ENCODE peak calls at places on chromosomes 13 and 19, in seven cellular contexts. C, B, V, P, E, N and I are unnamed samples.

GRCh38 chr19:19274716-19275115 is 1.6 kb upstream of the TM6SF2 start:
- DNase-seq in V (no peak), N (no peak), B (no peak), C (peak), E (no peak), P (no peak), I (no peak)

GRCh38 chr19:6521718-6522646 is 8.8 kb upstream of the TNFSF9 start:
- DNase-seq in V (no peak), P (no peak), B (no peak), E (no peak), N (no peak), C (no peak), I (no peak)

GRCh38 chr13:96966415-96967102 is 27.7 kb downstream of the OXGR1 start:
- DNase-seq in P (no peak), V (no peak), C (no peak), N (no peak), E (no peak), B (no peak), I (no peak)

GRCh38 chr13:112117955-112118302 is 51.0 kb downstream of the SOX1 start:
- DNase-seq in B (no peak), C (no peak), P (no peak), N (no peak), E (no peak), V (no peak), I (no peak)

GRCh38 chr19:3607398-3608078 is 863 bp upstream of the TBXA2R start:
- DNase-seq in P (no peak), N (no peak), V (no peak), E (peak), B (no peak), C (no peak), I (no peak)

GRCh38 chr19:29714953-29715694 is at the start of gene C19orf12:
- DNase-seq in P (peak), N (peak), B (peak), C (peak), E (peak), V (peak), I (peak)

GRCh38 chr13:110272227-110272626 is 34.7 kb downstream of the COL4A1 start:
- DNase-seq in E (no peak), B (no peak), N (no peak), C (no peak), V (no peak), P (no peak), I (no peak)

GRCh38 chr13:36430247-36431203 is 1.8 kb upstream of the CCNA1 start:
- DNase-seq in P (no peak), B (no peak), V (no peak), N (no peak), E (no peak), C (no peak), I (no peak)

GRCh38 chr13:36275190-36276002 is 22.2 kb downstream of the CCDC169 start:
- DNase-seq in C (no peak), P (peak), B (no peak), N (peak), V (peak), E (peak), I (no peak)

GRCh38 chr13:99027260-99027659 is 49.4 kb upstream of the DOCK9 start:
- DNase-seq in E (no peak), V (no peak), P (no peak), N (no peak), C (no peak), B (no peak), I (no peak)

GRCh38 chr19:46614114-46614701 is 10.7 kb downstream of the PTGIR start:
- DNase-seq in B (peak), C (peak), N (peak), E (peak), P (peak), V (peak), I (peak)

GRCh38 chr13:20566424-20566916 is 487 bp upstream of the IFT88 start:
- DNase-seq in B (no peak), V (peak), C (no peak), E (peak), N (no peak), P (peak), I (no peak)

GRCh38 chr19:5563941-5564612 is 3.7 kb downstream of the TINCR start:
- DNase-seq in E (peak), C (no peak), B (no peak), N (no peak), P (peak), V (peak), I (no peak)

GRCh38 chr19:56712609-56713008 is 41.1 kb upstream of the ZNF835 start:
- DNase-seq in C (peak), E (no peak), V (no peak), N (peak), P (no peak), B (no peak), I (peak)

GRCh38 chr19:41839211-41839610 is 5.3 kb downstream of the LYPD4 start:
- DNase-seq in V (no peak), E (no peak), B (no peak), P (no peak), C (no peak), N (no peak), I (no peak)

GRCh38 chr13:48500652-48501197 is 32.2 kb downstream of the RCBTB2 start:
- DNase-seq in N (no peak), E (peak), V (peak), P (peak), C (no peak), B (no peak), I (no peak)

GRCh38 chr13:48728876-48729275 is 75.1 kb downstream of the CYSLTR2 start:
- DNase-seq in E (no peak), V (no peak), N (no peak), P (no peak), C (no peak), B (no peak), I (no peak)

GRCh38 chr13:23739597-23739996 is 149.6 kb downstream of the MIPEP start:
- DNase-seq in N (no peak), E (no peak), P (no peak), C (no peak), B (no peak), V (no peak), I (no peak)

GRCh38 chr13:110907951-110908898 is 6.6 kb downstream of the ANKRD10 start:
- DNase-seq in C (no peak), B (no peak), E (peak), N (no peak), V (peak), P (peak), I (no peak)

GRCh38 chr19:50255115-50255514 is 51.7 kb downstream of the MYH14 start:
- DNase-seq in V (no peak), P (no peak), E (peak), B (no peak), C (no peak), N (no peak), I (no peak)

GRCh38 chr13:59790626-59791025 is 373.1 kb downstream of the DIAPH3 start:
- DNase-seq in E (no peak), P (no peak), B (no peak), C (no peak), N (no peak), V (peak), I (no peak)

GRCh38 chr13:95300625-95301134 is 571 bp downstream of the ABCC4 start:
- DNase-seq in P (peak), B (peak), E (peak), C (peak), V (peak), N (peak), I (no peak)
- H3K27ac ChIP-seq in P (peak), B (peak), E (peak), C (no peak), V (peak), N (no peak), I (peak)

GRCh38 chr19:38210458-38210987 is 13.5 kb downstream of the DPF1 start:
- DNase-seq in E (no peak), P (no peak), N (peak), C (peak), V (peak), B (no peak), I (no peak)
- H3K27ac ChIP-seq in E (no peak), P (peak), N (peak), C (peak), V (no peak), B (no peak), I (peak)

GRCh38 chr13:113178896-113179167 is 20.4 kb downstream of the PROZ start:
- DNase-seq in C (no peak), B (no peak), N (no peak), E (no peak), V (no peak), P (no peak), I (no peak)
- H3K27ac ChIP-seq in C (no peak), B (no peak), N (no peak), E (peak), V (peak), P (no peak), I (no peak)

GRCh38 chr13:31121327-31122140 is 40.2 kb downstream of the HSPH1 start:
- DNase-seq in V (no peak), N (no peak), B (no peak), P (no peak), E (no peak), C (no peak), I (no peak)

GRCh38 chr13:31122544-31123260 is 39.0 kb downstream of the HSPH1 start:
- DNase-seq in B (no peak), V (no peak), N (no peak), E (no peak), C (no peak), P (no peak), I (no peak)

GRCh38 chr13:31122143-31122542 is 39.6 kb downstream of the HSPH1 start:
- DNase-seq in P (no peak), V (no peak), B (no peak), E (no peak), C (no peak), N (no peak), I (no peak)

GRCh38 chr13:31119966-31120733 is 41.6 kb downstream of the HSPH1 start:
- DNase-seq in B (no peak), V (peak), N (no peak), P (no peak), C (no peak), E (no peak), I (no peak)

GRCh38 chr13:31124225-31124624 is 37.5 kb downstream of the HSPH1 start:
- DNase-seq in P (no peak), N (no peak), C (no peak), E (no peak), V (no peak), B (no peak), I (no peak)
- H3K27ac ChIP-seq in P (no peak), N (no peak), C (no peak), E (no peak), V (no peak), B (no peak), I (no peak)

DNA sequence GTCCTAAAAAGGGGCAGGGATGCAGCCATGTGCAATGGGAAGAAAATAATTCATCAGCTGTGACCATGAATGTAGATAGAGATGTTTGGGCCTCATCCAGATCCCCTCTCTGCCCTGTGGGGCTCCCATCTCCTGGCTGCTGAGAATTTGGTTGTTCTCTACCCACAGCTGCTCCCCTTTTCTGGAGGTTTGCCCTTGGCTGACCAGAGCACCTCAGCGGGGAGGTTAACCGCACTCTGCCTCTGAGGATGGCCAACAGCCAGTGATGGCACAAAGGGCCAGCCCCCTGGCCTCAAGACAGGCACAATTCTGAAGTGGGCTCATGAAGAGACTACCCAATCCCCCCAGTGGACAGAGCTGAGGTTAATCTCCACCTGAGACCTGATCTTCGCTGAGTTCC is 61.5 kb upstream of the SERP2 start:
- DNase-seq in E (no peak), P (no peak), N (no peak), B (no peak), V (no peak), C (no peak), I (no peak)
- H3K27ac ChIP-seq in E (peak), P (peak), N (no peak), B (no peak), V (no peak), C (no peak), I (no peak)

GRCh38 chr19:30878456-30878855 is 470.8 kb downstream of the TSHZ3 start:
- DNase-seq in P (no peak), E (no peak), C (no peak), N (no peak), B (no peak), V (no peak), I (no peak)

GRCh38 chr19:30879225-30879624 is 470.0 kb downstream of the TSHZ3 start:
- DNase-seq in E (no peak), C (no peak), B (no peak), P (no peak), V (no peak), N (no peak), I (no peak)

GRCh38 chr19:30880151-30880550 is 469.1 kb downstream of the TSHZ3 start:
- DNase-seq in E (no peak), N (no peak), B (no peak), P (no peak), V (no peak), C (no peak), I (no peak)

GRCh38 chr19:30880551-30880950 is 468.7 kb downstream of the TSHZ3 start:
- DNase-seq in V (no peak), P (no peak), B (no peak), N (no peak), E (no peak), C (no peak), I (no peak)

GRCh38 chr19:30877591-30878230 is 471.5 kb downstream of the TSHZ3 start:
- DNase-seq in B (no peak), N (no peak), P (no peak), E (no peak), V (no peak), C (no peak), I (no peak)
- H3K27ac ChIP-seq in B (no peak), N (no peak), P (no peak), E (no peak), V (no peak), C (no peak), I (no peak)